ENCODE peak calls at places on chromosomes 7 and 10, in five cellular contexts. Q, P, F, D and N are unnamed samples.

GRCh38 chr7:107435749-107436148 is 34.1 kb upstream of the GPR22 start:
- DNase-seq in Q (no peak), P (no peak), F (no peak), D (no peak), N (no peak)

GRCh38 chr10:126425473-126426065 is 37.3 kb upstream of the ADAM12 start:
- DNase-seq in Q (no peak), P (no peak), F (no peak), D (no peak), N (no peak)

GRCh38 chr10:26931223-26931622 is 70.5 kb upstream of the ABI1 start:
- DNase-seq in Q (no peak), P (no peak), F (no peak), D (peak; percentile 11), N (peak; percentile 74)

GRCh38 chr7:119026391-119026790 is 801.9 kb downstream of the ANKRD7 start:
- DNase-seq in Q (no peak), P (no peak), F (no peak), D (no peak), N (no peak)

GRCh38 chr10:94403823-94404228 is 1.5 kb downstream of the TBC1D12 start:
- DNase-seq in Q (no peak), P (no peak), F (no peak), D (no peak), N (no peak)

GRCh38 chr10:119859422-119860258 is 13.0 kb downstream of the MCMBP start:
- DNase-seq in Q (peak; percentile 52), P (no peak), F (peak; percentile 61), D (no peak), N (peak; percentile 62)

GRCh38 chr10:32909461-32909860 is 48.6 kb downstream of the ITGB1 start:
- DNase-seq in Q (peak; percentile 54), P (no peak), F (no peak), D (no peak), N (no peak)

GRCh38 chr10:4692206-4692605 is 133.8 kb upstream of the AKR1E2 start:
- DNase-seq in Q (no peak), P (no peak), F (no peak), D (no peak), N (no peak)

GRCh38 chr7:99623091-99623693 is 6.4 kb downstream of the ZSCAN25 start:
- DNase-seq in Q (no peak), P (no peak), F (no peak), D (peak; percentile 44), N (no peak)

GRCh38 chr7:56115852-56116538 is at the start of gene NUPR2:
- DNase-seq in Q (no peak), P (no peak), F (no peak), D (no peak), N (no peak)

GRCh38 chr10:106500585-106501525 is 663.7 kb downstream of the SORCS1 start:
- DNase-seq in Q (no peak), P (no peak), F (no peak), D (no peak), N (no peak)

GRCh38 chr10:124213471-124213870 is 120.1 kb upstream of the CHST15 start:
- DNase-seq in Q (no peak), P (no peak), F (no peak), D (no peak), N (no peak)

GRCh38 chr10:14671383-14671782 is 103.3 kb downstream of the FAM107B start:
- DNase-seq in Q (no peak), P (no peak), F (no peak), D (no peak), N (peak; percentile 38)

GRCh38 chr7:40714338-40715052 is 579.7 kb downstream of the SUGCT start:
- DNase-seq in Q (peak; percentile 65), P (no peak), F (no peak), D (no peak), N (no peak)

GRCh38 chr10:78846770-78847169 is 222.0 kb upstream of the ZMIZ1 start:
- DNase-seq in Q (no peak), P (no peak), F (no peak), D (no peak), N (no peak)

GRCh38 chr7:372546-372938 is 82.6 kb downstream of the FOXL3 start:
- DNase-seq in Q (no peak), P (no peak), F (no peak), D (no peak), N (no peak)

GRCh38 chr10:12844796-12845524 is 156.6 kb downstream of the CCDC3 start:
- DNase-seq in Q (peak; percentile 81), P (no peak), F (peak; percentile 70), D (no peak), N (peak; percentile 82)

GRCh38 chr7:44767134-44767911 is 18.7 kb downstream of the ZMIZ2 start:
- DNase-seq in Q (no peak), P (no peak), F (no peak), D (no peak), N (no peak)

GRCh38 chr7:105035349-105035748 is 21.3 kb downstream of the KMT2E start:
- DNase-seq in Q (no peak), P (no peak), F (no peak), D (no peak), N (no peak)

GRCh38 chr7:108289852-108290251 is 159.7 kb upstream of the LAMB4 start:
- DNase-seq in Q (no peak), P (no peak), F (no peak), D (no peak), N (no peak)

GRCh38 chr7:128104109-128104742 is 73.0 kb upstream of the LRRC4 start:
- DNase-seq in Q (peak; percentile 22), P (no peak), F (peak; percentile 27), D (no peak), N (no peak)

GRCh38 chr10:122660696-122661095 is 39.0 kb downstream of the C10orf120 start:
- DNase-seq in Q (no peak), P (no peak), F (no peak), D (no peak), N (no peak)

GRCh38 chr10:3099291-3100092 is 32.1 kb downstream of the PFKP start:
- DNase-seq in Q (peak; percentile 88), P (no peak), F (no peak), D (no peak), N (peak; percentile 49)

GRCh38 chr10:113087082-113088029 is 137.3 kb downstream of the TCF7L2 start:
- DNase-seq in Q (peak; percentile 100), P (no peak), F (peak; percentile 96), D (no peak), N (peak; percentile 86)

GRCh38 chr10:74078037-74078436 is 72.6 kb downstream of the AP3M1 start:
- DNase-seq in Q (peak; percentile 33), P (peak; percentile 10), F (peak; percentile 83), D (peak; percentile 64), N (no peak)

GRCh38 chr10:96560489-96560888 is 26.3 kb downstream of the TM9SF3 start:
- DNase-seq in Q (no peak), P (no peak), F (no peak), D (no peak), N (no peak)

GRCh38 chr10:97081621-97082235 is 104.0 kb downstream of the SLIT1 start:
- DNase-seq in Q (peak; percentile 37), P (peak; percentile 21), F (peak; percentile 74), D (peak; percentile 75), N (peak; percentile 86)

GRCh38 chr7:17275749-17276671 is 22.4 kb upstream of the AHR start:
- DNase-seq in Q (peak; percentile 97), P (no peak), F (peak; percentile 60), D (no peak), N (peak; percentile 32)

GRCh38 chr7:152513861-152514770 is 78.3 kb upstream of the KMT2C start:
- DNase-seq in Q (no peak), P (no peak), F (no peak), D (no peak), N (no peak)

GRCh38 chr7:7330997-7331396 is 148.7 kb downstream of the C1GALT1 start:
- DNase-seq in Q (no peak), P (no peak), F (peak; percentile 23), D (no peak), N (no peak)

GRCh38 chr10:5504146-5505072 is 5.0 kb upstream of the CALML5 start:
- DNase-seq in Q (no peak), P (no peak), F (no peak), D (no peak), N (no peak)